ENCODE peak calls at places on chromosomes 13 and 19, in nine cellular contexts. One of them, this sample, is unnamed.

GRCh38 chr13:80751854-80752253 is 410.9 kb upstream of the SPRY2 start:
- DNase-seq in transverse colon: no peak
- DNase-seq in right atrium auricular region: no peak
- DNase-seq in cardiac muscle cell: no peak
- DNase-seq in CD8-positive, alpha-beta T cell: no peak
- DNase-seq in vagina: no peak
- DNase-seq in glutamatergic neuron: no peak
- DNase-seq in cardiac fibroblast: no peak
- DNase-seq in GM12865: no peak
- DNase-seq in this sample: no peak

GRCh38 chr19:49328741-49329140 is 3.8 kb upstream of the SLC6A16 start:
- DNase-seq in CD8-positive, alpha-beta T cell: no peak
- DNase-seq in transverse colon: no peak
- DNase-seq in cardiac fibroblast: no peak
- DNase-seq in glutamatergic neuron: no peak
- DNase-seq in right atrium auricular region: no peak
- DNase-seq in GM12865: no peak
- DNase-seq in vagina: no peak
- DNase-seq in cardiac muscle cell: no peak
- DNase-seq in this sample: no peak

GRCh38 chr19:14089662-14090508 is 666 bp downstream of the SAMD1 start:
- DNase-seq in cardiac fibroblast: peak
- DNase-seq in transverse colon: peak
- DNase-seq in CD8-positive, alpha-beta T cell: peak
- DNase-seq in vagina: no peak
- DNase-seq in glutamatergic neuron: peak
- DNase-seq in cardiac muscle cell: peak
- DNase-seq in right atrium auricular region: no peak
- DNase-seq in GM12865: peak
- DNase-seq in this sample: peak

GRCh38 chr13:98892821-98893220 is 85.0 kb downstream of the DOCK9 start:
- DNase-seq in glutamatergic neuron: no peak
- DNase-seq in cardiac fibroblast: no peak
- DNase-seq in CD8-positive, alpha-beta T cell: no peak
- DNase-seq in GM12865: no peak
- DNase-seq in vagina: no peak
- DNase-seq in right atrium auricular region: no peak
- DNase-seq in cardiac muscle cell: no peak
- DNase-seq in transverse colon: no peak
- DNase-seq in this sample: no peak

GRCh38 chr19:29583196-29584006 is 22.7 kb upstream of the POP4 start:
- DNase-seq in cardiac fibroblast: peak
- DNase-seq in glutamatergic neuron: no peak
- DNase-seq in GM12865: no peak
- DNase-seq in transverse colon: no peak
- DNase-seq in cardiac muscle cell: peak
- DNase-seq in CD8-positive, alpha-beta T cell: no peak
- DNase-seq in right atrium auricular region: no peak
- DNase-seq in vagina: no peak
- DNase-seq in this sample: no peak

GRCh38 chr19:46813570-46814358 is 25.4 kb upstream of the SLC1A5 start:
- DNase-seq in cardiac fibroblast: peak
- DNase-seq in vagina: no peak
- DNase-seq in glutamatergic neuron: no peak
- DNase-seq in right atrium auricular region: peak
- DNase-seq in GM12865: no peak
- DNase-seq in cardiac muscle cell: peak
- DNase-seq in CD8-positive, alpha-beta T cell: no peak
- DNase-seq in transverse colon: peak
- DNase-seq in this sample: no peak

GRCh38 chr13:31485183-31485582 is 254.1 kb upstream of the RXFP2 start:
- DNase-seq in GM12865: no peak
- DNase-seq in right atrium auricular region: no peak
- DNase-seq in glutamatergic neuron: no peak
- DNase-seq in transverse colon: no peak
- DNase-seq in cardiac muscle cell: peak
- DNase-seq in cardiac fibroblast: peak
- DNase-seq in CD8-positive, alpha-beta T cell: no peak
- DNase-seq in vagina: no peak
- DNase-seq in this sample: no peak

GRCh38 chr19:21693399-21693798 is 74.0 kb downstream of the ZNF100 start:
- DNase-seq in transverse colon: no peak
- DNase-seq in GM12865: no peak
- DNase-seq in vagina: no peak
- DNase-seq in CD8-positive, alpha-beta T cell: no peak
- DNase-seq in glutamatergic neuron: no peak
- DNase-seq in cardiac muscle cell: no peak
- DNase-seq in cardiac fibroblast: no peak
- DNase-seq in right atrium auricular region: no peak
- DNase-seq in this sample: no peak

GRCh38 chr13:102856603-102857002 is 10.8 kb downstream of the ERCC5 start:
- DNase-seq in CD8-positive, alpha-beta T cell: no peak
- DNase-seq in transverse colon: no peak
- DNase-seq in cardiac fibroblast: peak
- DNase-seq in GM12865: no peak
- DNase-seq in right atrium auricular region: no peak
- DNase-seq in vagina: no peak
- DNase-seq in cardiac muscle cell: peak
- DNase-seq in glutamatergic neuron: no peak
- DNase-seq in this sample: no peak

GRCh38 chr19:41273076-41273475 is 8.9 kb downstream of the HNRNPUL1 start:
- DNase-seq in glutamatergic neuron: no peak
- DNase-seq in CD8-positive, alpha-beta T cell: no peak
- DNase-seq in right atrium auricular region: no peak
- DNase-seq in cardiac fibroblast: no peak
- DNase-seq in transverse colon: no peak
- DNase-seq in vagina: no peak
- DNase-seq in GM12865: no peak
- DNase-seq in cardiac muscle cell: no peak
- DNase-seq in this sample: peak

GRCh38 chr13:79869326-79869725 is 388.4 kb downstream of the NDFIP2 start:
- DNase-seq in cardiac muscle cell: no peak
- DNase-seq in glutamatergic neuron: no peak
- DNase-seq in CD8-positive, alpha-beta T cell: no peak
- DNase-seq in vagina: no peak
- DNase-seq in right atrium auricular region: no peak
- DNase-seq in GM12865: no peak
- DNase-seq in transverse colon: no peak
- DNase-seq in cardiac fibroblast: no peak
- DNase-seq in this sample: no peak

GRCh38 chr13:70769771-70770326 is 661.6 kb upstream of the KLHL1 start:
- DNase-seq in right atrium auricular region: no peak
- DNase-seq in CD8-positive, alpha-beta T cell: no peak
- DNase-seq in cardiac muscle cell: no peak
- DNase-seq in cardiac fibroblast: no peak
- DNase-seq in glutamatergic neuron: no peak
- DNase-seq in GM12865: no peak
- DNase-seq in transverse colon: no peak
- DNase-seq in vagina: no peak
- DNase-seq in this sample: no peak

GRCh38 chr13:50208826-50209335 is 193.6 kb downstream of the KCNRG start:
- DNase-seq in right atrium auricular region: peak
- DNase-seq in vagina: no peak
- DNase-seq in transverse colon: peak
- DNase-seq in glutamatergic neuron: peak
- DNase-seq in cardiac muscle cell: peak
- DNase-seq in GM12865: peak
- DNase-seq in cardiac fibroblast: peak
- DNase-seq in CD8-positive, alpha-beta T cell: no peak
- DNase-seq in this sample: peak

GRCh38 chr19:40283414-40284250 is 1.5 kb downstream of the AKT2 start:
- DNase-seq in vagina: no peak
- DNase-seq in transverse colon: no peak
- DNase-seq in glutamatergic neuron: peak
- DNase-seq in GM12865: no peak
- DNase-seq in right atrium auricular region: no peak
- DNase-seq in CD8-positive, alpha-beta T cell: no peak
- DNase-seq in cardiac fibroblast: no peak
- DNase-seq in cardiac muscle cell: no peak
- DNase-seq in this sample: no peak

GRCh38 chr19:38429055-38429810 is 3.2 kb upstream of the RASGRP4 start:
- DNase-seq in glutamatergic neuron: no peak
- DNase-seq in cardiac fibroblast: no peak
- DNase-seq in vagina: no peak
- DNase-seq in CD8-positive, alpha-beta T cell: no peak
- DNase-seq in GM12865: no peak
- DNase-seq in transverse colon: no peak
- DNase-seq in right atrium auricular region: no peak
- DNase-seq in cardiac muscle cell: no peak
- DNase-seq in this sample: no peak

GRCh38 chr13:87622921-87623320 is 48.2 kb upstream of the SLITRK5 start:
- DNase-seq in vagina: no peak
- DNase-seq in cardiac fibroblast: no peak
- DNase-seq in GM12865: no peak
- DNase-seq in glutamatergic neuron: no peak
- DNase-seq in transverse colon: no peak
- DNase-seq in right atrium auricular region: no peak
- DNase-seq in cardiac muscle cell: no peak
- DNase-seq in CD8-positive, alpha-beta T cell: no peak
- DNase-seq in this sample: no peak

GRCh38 chr19:8466018-8466417 is 21.2 kb downstream of the HNRNPM start:
- DNase-seq in cardiac fibroblast: no peak
- DNase-seq in right atrium auricular region: no peak
- DNase-seq in CD8-positive, alpha-beta T cell: no peak
- DNase-seq in GM12865: no peak
- DNase-seq in vagina: no peak
- DNase-seq in cardiac muscle cell: no peak
- DNase-seq in glutamatergic neuron: no peak
- DNase-seq in transverse colon: no peak
- DNase-seq in this sample: no peak

GRCh38 chr13:41561179-41561578 is 103.8 kb downstream of the RGCC start:
- DNase-seq in glutamatergic neuron: no peak
- DNase-seq in GM12865: no peak
- DNase-seq in cardiac muscle cell: peak
- DNase-seq in CD8-positive, alpha-beta T cell: no peak
- DNase-seq in right atrium auricular region: no peak
- DNase-seq in transverse colon: no peak
- DNase-seq in vagina: no peak
- DNase-seq in cardiac fibroblast: peak
- DNase-seq in this sample: no peak

GRCh38 chr13:25222740-25223139 is 50.7 kb upstream of the AMER2 start:
- DNase-seq in right atrium auricular region: no peak
- DNase-seq in vagina: no peak
- DNase-seq in CD8-positive, alpha-beta T cell: no peak
- DNase-seq in GM12865: no peak
- DNase-seq in glutamatergic neuron: no peak
- DNase-seq in cardiac fibroblast: no peak
- DNase-seq in cardiac muscle cell: no peak
- DNase-seq in transverse colon: no peak
- DNase-seq in this sample: no peak

DNA sequence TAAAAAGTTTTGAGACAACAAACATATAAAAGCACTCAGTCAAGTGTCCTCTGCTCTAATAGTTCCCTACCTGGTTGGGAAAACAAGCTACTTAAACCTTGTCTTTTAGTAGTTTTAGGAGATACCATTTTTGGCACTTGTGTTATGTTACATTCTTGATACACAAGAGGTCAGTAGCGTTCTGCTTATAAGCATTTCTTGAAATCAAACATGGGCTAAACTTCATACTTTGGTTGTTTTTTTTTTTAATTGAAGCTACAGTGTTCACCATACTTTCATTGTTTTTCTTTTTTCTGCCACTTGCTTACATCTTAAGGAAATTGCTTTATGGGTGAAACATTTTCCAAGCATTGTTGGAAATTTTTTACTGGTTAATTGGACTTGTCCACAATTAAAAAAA is 12.9 kb downstream of the NHLRC3 start:
- DNase-seq in cardiac muscle cell: peak
- DNase-seq in glutamatergic neuron: no peak
- DNase-seq in GM12865: peak
- DNase-seq in transverse colon: no peak
- DNase-seq in CD8-positive, alpha-beta T cell: no peak
- DNase-seq in cardiac fibroblast: peak
- DNase-seq in vagina: no peak
- DNase-seq in right atrium auricular region: no peak
- DNase-seq in this sample: no peak
- TF ChIP-seq CTCF in cardiac muscle cell: peak
- TF ChIP-seq CTCF in glutamatergic neuron: peak
- TF ChIP-seq CTCF in GM12865: peak
- TF ChIP-seq CTCF in transverse colon: no peak
- TF ChIP-seq CTCF in CD8-positive, alpha-beta T cell: no peak
- TF ChIP-seq CTCF in cardiac fibroblast: peak
- TF ChIP-seq CTCF in vagina: peak
- TF ChIP-seq CTCF in right atrium auricular region: peak
- TF ChIP-seq CTCF in this sample: peak

GRCh38 chr19:23758187-23759074 is at the start of gene ZNF681:
- DNase-seq in vagina: no peak
- DNase-seq in cardiac fibroblast: peak
- DNase-seq in transverse colon: peak
- DNase-seq in GM12865: peak
- DNase-seq in CD8-positive, alpha-beta T cell: peak
- DNase-seq in cardiac muscle cell: peak
- DNase-seq in glutamatergic neuron: peak
- DNase-seq in right atrium auricular region: peak
- DNase-seq in this sample: peak
- TF ChIP-seq CTCF in vagina: no peak
- TF ChIP-seq CTCF in cardiac fibroblast: peak
- TF ChIP-seq CTCF in transverse colon: peak
- TF ChIP-seq CTCF in GM12865: no peak
- TF ChIP-seq CTCF in CD8-positive, alpha-beta T cell: no peak
- TF ChIP-seq CTCF in cardiac muscle cell: peak
- TF ChIP-seq CTCF in glutamatergic neuron: peak
- TF ChIP-seq CTCF in right atrium auricular region: peak
- TF ChIP-seq CTCF in this sample: peak

DNA sequence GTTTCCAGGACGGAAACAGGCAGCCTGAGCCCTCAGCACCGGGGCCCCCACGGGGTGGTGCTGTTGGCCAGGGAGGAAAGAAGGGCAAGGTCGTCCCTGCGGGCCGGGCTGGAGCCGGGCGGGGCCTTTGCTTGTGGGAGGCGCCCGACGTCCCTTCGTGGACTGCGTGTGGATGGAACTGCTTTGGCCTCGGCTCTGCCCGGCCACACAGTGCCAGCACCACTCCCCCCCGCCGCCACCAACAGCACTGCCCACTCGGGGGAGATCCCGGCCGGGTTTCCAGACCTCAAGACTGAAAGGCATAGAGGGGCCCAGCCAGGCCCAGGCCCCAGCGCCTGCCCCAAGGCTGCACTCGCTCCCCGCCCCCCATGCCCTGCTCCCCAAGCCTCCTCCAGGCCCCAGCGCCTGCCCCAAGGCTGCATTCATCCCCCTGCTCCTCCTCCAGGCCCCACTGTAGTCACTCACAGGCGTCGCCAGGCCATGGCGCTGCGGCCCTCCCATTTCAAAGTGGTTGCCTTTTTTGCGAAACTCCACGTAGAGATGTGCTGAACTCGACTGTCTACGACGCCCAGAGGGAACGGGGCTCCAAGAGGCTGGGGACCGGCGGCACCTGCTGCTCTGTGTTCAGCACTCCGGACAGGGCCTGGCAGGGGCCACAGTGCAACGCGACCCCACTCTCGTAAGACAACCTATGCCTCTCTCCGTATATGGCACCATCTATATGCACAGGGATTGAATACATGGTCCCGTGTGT is 22.5 kb downstream of the C13orf46 start:
- DNase-seq in vagina: no peak
- DNase-seq in glutamatergic neuron: peak
- DNase-seq in GM12865: peak
- DNase-seq in transverse colon: peak
- DNase-seq in CD8-positive, alpha-beta T cell: peak
- DNase-seq in right atrium auricular region: peak
- DNase-seq in cardiac muscle cell: peak
- DNase-seq in cardiac fibroblast: peak
- DNase-seq in this sample: peak
- TF ChIP-seq CTCF in vagina: peak
- TF ChIP-seq CTCF in glutamatergic neuron: no peak
- TF ChIP-seq CTCF in GM12865: peak
- TF ChIP-seq CTCF in transverse colon: peak
- TF ChIP-seq CTCF in CD8-positive, alpha-beta T cell: no peak
- TF ChIP-seq CTCF in right atrium auricular region: peak
- TF ChIP-seq CTCF in cardiac muscle cell: peak
- TF ChIP-seq CTCF in cardiac fibroblast: peak
- TF ChIP-seq CTCF in this sample: no peak

GRCh38 chr19:6133231-6133630 is 2.2 kb upstream of the ACSBG2 start:
- DNase-seq in cardiac muscle cell: no peak
- DNase-seq in vagina: no peak
- DNase-seq in transverse colon: no peak
- DNase-seq in cardiac fibroblast: no peak
- DNase-seq in glutamatergic neuron: no peak
- DNase-seq in right atrium auricular region: no peak
- DNase-seq in CD8-positive, alpha-beta T cell: no peak
- DNase-seq in GM12865: no peak
- DNase-seq in this sample: no peak
- TF ChIP-seq CTCF in cardiac muscle cell: no peak
- TF ChIP-seq CTCF in vagina: no peak
- TF ChIP-seq CTCF in transverse colon: no peak
- TF ChIP-seq CTCF in cardiac fibroblast: no peak
- TF ChIP-seq CTCF in glutamatergic neuron: no peak
- TF ChIP-seq CTCF in right atrium auricular region: no peak
- TF ChIP-seq CTCF in CD8-positive, alpha-beta T cell: no peak
- TF ChIP-seq CTCF in GM12865: no peak
- TF ChIP-seq CTCF in this sample: no peak

This sample was measured in endothelial cell.